ENCODE peak calls at places on chromosomes 13 and 19, in five cellular contexts. O is cardiac fibroblast, M is endothelial cell of umbilical vein, J is psoas muscle, K is activated gamma-delta T cell treated with Interleukin-2 at 50 U/mL for 16 hours. X is an unnamed sample.

GRCh38 chr13:98542568-98543379 is 34.1 kb downstream of the STK24 start:
- DNase-seq in K (no peak), J (peak), M (no peak), O (no peak), X (no peak)

GRCh38 chr13:27559714-27560113 is 60.6 kb downstream of the LNX2 start:
- DNase-seq in M (no peak), J (no peak), O (no peak), K (peak), X (no peak)

GRCh38 chr13:107200491-107200890 is 632.6 kb upstream of the ARGLU1 start:
- DNase-seq in J (no peak), K (no peak), O (no peak), M (no peak), X (no peak)

GRCh38 chr19:38195237-38195636 is 28.8 kb downstream of the DPF1 start:
- DNase-seq in M (no peak), K (no peak), J (no peak), O (no peak), X (no peak)

GRCh38 chr19:49442354-49442753 is 1.0 kb upstream of the SLC17A7 start:
- DNase-seq in K (no peak), J (peak), O (no peak), M (no peak), X (peak)

GRCh38 chr13:50392977-50393376 is 377.7 kb downstream of the KCNRG start:
- DNase-seq in O (no peak), J (no peak), K (no peak), M (no peak), X (no peak)

GRCh38 chr13:106350208-106350607 is 185.3 kb downstream of the EFNB2 start:
- DNase-seq in M (no peak), K (no peak), J (no peak), O (no peak), X (no peak)

GRCh38 chr19:46633130-46633529 is 2.9 kb downstream of the GNG8 start:
- DNase-seq in O (no peak), K (no peak), M (no peak), J (no peak), X (no peak)

GRCh38 chr13:98998831-98999634 is 21.2 kb upstream of the DOCK9 start:
- DNase-seq in M (no peak), K (no peak), O (peak), J (no peak), X (no peak)

GRCh38 chr19:37957176-37957575 is 50.2 kb downstream of the SIPA1L3 start:
- DNase-seq in K (no peak), M (no peak), J (no peak), O (no peak), X (no peak)

GRCh38 chr13:45895880-45896279 is 44.3 kb upstream of the SIAH3 start:
- DNase-seq in J (no peak), K (no peak), M (no peak), O (no peak), X (no peak)

GRCh38 chr19:51295382-51296126 is 15.9 kb upstream of the IGLON5 start:
- DNase-seq in J (no peak), M (no peak), O (no peak), K (no peak), X (no peak)

GRCh38 chr13:48731957-48732569 is 78.3 kb downstream of the CYSLTR2 start:
- DNase-seq in J (peak), M (peak), K (peak), O (no peak), X (peak)

GRCh38 chr19:43499042-43499441 is 5.5 kb downstream of the PHLDB3 start:
- DNase-seq in J (no peak), M (no peak), O (no peak), K (no peak), X (no peak)

GRCh38 chr13:38990693-38991092 is at the start of gene STOML3:
- DNase-seq in M (peak), O (peak), J (no peak), K (no peak), X (no peak)

GRCh38 chr13:112895521-112896465 is 73.2 kb upstream of the MCF2L start:
- DNase-seq in K (no peak), O (no peak), M (no peak), J (peak), X (no peak)

GRCh38 chr19:49009828-49010227 is 7.1 kb downstream of the LHB start:
- DNase-seq in K (no peak), M (no peak), J (no peak), O (no peak), X (no peak)

GRCh38 chr19:49085868-49086232 is 599 bp downstream of the SNRNP70 start:
- DNase-seq in K (no peak), M (no peak), J (no peak), O (no peak), X (no peak)

GRCh38 chr19:2613507-2614295 is 88.8 kb downstream of the GNG7 start:
- DNase-seq in M (peak), K (peak), O (peak), J (peak), X (peak)

GRCh38 chr19:10968527-10969081 is 7.8 kb downstream of the SMARCA4 start:
- DNase-seq in M (no peak), J (no peak), O (no peak), K (no peak), X (no peak)

GRCh38 chr19:8607386-8607785 is 3.1 kb downstream of the ADAMTS10 start:
- DNase-seq in K (no peak), J (no peak), M (no peak), O (peak), X (peak)

GRCh38 chr13:22455036-22455435 is 725.7 kb upstream of the SGCG start:
- DNase-seq in O (no peak), M (no peak), K (no peak), J (no peak), X (no peak)

X was measured in Right ventricle myocardium superior.